ENCODE peak calls at places on chromosomes 1 and 21, in eight cellular contexts. T is HFFc6, N is MCF 10A, H is psoas muscle, Y is adrenal gland, A is right lobe of liver, G is H9, Q is OCI-LY7. W is an unnamed sample.

GRCh38 chr1:199859525-199859924 is 168.0 kb upstream of the NR5A2 start:
- DNase-seq in Y (peak), T (peak), N (peak), Q (peak), H (no peak), A (no peak), G (no peak), W (peak)

GRCh38 chr1:148353461-148354283 is 129.4 kb downstream of the PPIAL4G start:
- DNase-seq in N (peak), A (no peak), Q (no peak), G (peak), Y (no peak), H (no peak), T (peak), W (peak)

GRCh38 chr1:212526111-212526491 is 82.5 kb upstream of the ATF3 start:
- DNase-seq in A (no peak), Q (no peak), G (no peak), T (no peak), H (no peak), Y (no peak), N (no peak), W (no peak)

GRCh38 chr1:9388628-9389184 is 96.0 kb downstream of the SPSB1 start:
- DNase-seq in T (no peak), H (peak), N (peak), A (no peak), G (no peak), Y (peak), Q (no peak), W (no peak)

GRCh38 chr1:206013017-206013800 is 10.0 kb upstream of the RAB7B start:
- DNase-seq in Y (no peak), A (no peak), N (no peak), H (no peak), G (no peak), T (no peak), Q (no peak), W (no peak)

GRCh38 chr1:227185291-227185690 is 133.0 kb downstream of the CDC42BPA start:
- DNase-seq in Y (no peak), A (no peak), H (no peak), N (no peak), T (no peak), G (peak), Q (no peak), W (no peak)

GRCh38 chr1:159923203-159924024 is 1.9 kb downstream of the TAGLN2 start:
- DNase-seq in Q (peak), G (peak), Y (peak), A (peak), H (peak), T (peak), N (peak), W (peak)

GRCh38 chr1:57406428-57406827 is 17.4 kb downstream of the DAB1 start:
- DNase-seq in Q (no peak), N (no peak), T (no peak), Y (no peak), A (no peak), G (no peak), H (no peak), W (no peak)

GRCh38 chr1:23611601-23612327 is 52.5 kb upstream of the ID3 start:
- DNase-seq in N (no peak), A (no peak), G (no peak), T (no peak), Y (no peak), Q (peak), H (no peak), W (no peak)

GRCh38 chr1:225642177-225642576 is 10.7 kb downstream of the ENAH start:
- DNase-seq in Y (no peak), Q (no peak), A (no peak), N (no peak), H (no peak), G (no peak), T (no peak), W (no peak)

GRCh38 chr21:42524341-42525227 is 10.9 kb downstream of the SLC37A1 start:
- DNase-seq in T (no peak), Y (no peak), N (no peak), H (peak), A (no peak), Q (peak), G (peak), W (peak)

GRCh38 chr1:99438656-99439055 is 174.4 kb downstream of the PLPPR4 start:
- DNase-seq in A (no peak), G (no peak), Y (no peak), H (no peak), T (no peak), Q (no peak), N (no peak), W (no peak)

DNA sequence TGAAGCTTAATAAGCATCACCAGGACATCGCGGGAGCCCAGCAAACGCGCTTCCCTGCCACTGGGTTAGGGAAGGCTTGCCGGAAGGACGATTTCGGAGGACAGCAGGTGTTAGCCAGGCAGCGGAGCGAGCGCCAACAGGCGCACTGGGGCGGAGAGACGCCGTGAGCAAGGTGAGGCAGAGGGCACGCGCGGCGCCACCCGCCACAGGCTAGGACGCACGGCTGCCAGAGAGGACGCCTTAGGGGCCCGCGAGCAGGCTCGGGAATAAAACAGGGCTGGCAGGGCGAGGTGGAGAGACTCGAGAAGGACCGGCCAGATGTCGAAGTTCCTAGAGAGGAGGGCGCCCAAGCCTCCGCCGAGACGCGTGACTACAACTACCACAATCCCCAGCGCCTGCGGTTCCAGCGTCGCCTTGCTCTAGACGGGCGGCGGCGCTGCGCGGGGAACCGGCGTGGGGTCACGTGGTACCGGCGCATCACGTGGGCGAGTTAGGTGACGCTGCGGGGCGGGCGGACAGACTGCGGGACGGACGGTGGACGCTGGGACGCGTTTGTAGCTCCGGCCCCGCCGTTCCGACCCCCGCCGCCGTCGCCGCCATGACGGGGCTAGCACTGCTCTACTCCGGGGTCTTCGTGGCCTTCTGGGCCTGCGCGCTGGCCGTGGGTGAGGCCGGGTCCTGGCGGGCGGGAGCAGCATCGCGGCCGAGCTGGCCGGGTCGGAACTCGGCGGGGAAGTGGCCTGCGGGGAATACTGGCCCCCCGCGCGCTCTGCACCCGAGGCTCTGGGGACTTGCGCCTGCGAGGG is at the start of gene ATP6V0B:
- DNase-seq in Q (peak), T (peak), N (peak), H (peak), G (peak), A (peak), Y (peak), W (peak)
- TF ChIP-seq CTCF in Q (no peak), T (peak), N (no peak), H (peak), G (no peak), A (peak), Y (no peak), W (no peak)

GRCh38 chr1:210908257-210908656 is 225.7 kb downstream of the KCNH1 start:
- DNase-seq in H (no peak), Q (no peak), G (no peak), N (no peak), A (no peak), Y (no peak), T (no peak), W (no peak)
- TF ChIP-seq CTCF in H (no peak), Q (no peak), G (no peak), N (no peak), A (no peak), Y (no peak), T (no peak), W (no peak)

DNA sequence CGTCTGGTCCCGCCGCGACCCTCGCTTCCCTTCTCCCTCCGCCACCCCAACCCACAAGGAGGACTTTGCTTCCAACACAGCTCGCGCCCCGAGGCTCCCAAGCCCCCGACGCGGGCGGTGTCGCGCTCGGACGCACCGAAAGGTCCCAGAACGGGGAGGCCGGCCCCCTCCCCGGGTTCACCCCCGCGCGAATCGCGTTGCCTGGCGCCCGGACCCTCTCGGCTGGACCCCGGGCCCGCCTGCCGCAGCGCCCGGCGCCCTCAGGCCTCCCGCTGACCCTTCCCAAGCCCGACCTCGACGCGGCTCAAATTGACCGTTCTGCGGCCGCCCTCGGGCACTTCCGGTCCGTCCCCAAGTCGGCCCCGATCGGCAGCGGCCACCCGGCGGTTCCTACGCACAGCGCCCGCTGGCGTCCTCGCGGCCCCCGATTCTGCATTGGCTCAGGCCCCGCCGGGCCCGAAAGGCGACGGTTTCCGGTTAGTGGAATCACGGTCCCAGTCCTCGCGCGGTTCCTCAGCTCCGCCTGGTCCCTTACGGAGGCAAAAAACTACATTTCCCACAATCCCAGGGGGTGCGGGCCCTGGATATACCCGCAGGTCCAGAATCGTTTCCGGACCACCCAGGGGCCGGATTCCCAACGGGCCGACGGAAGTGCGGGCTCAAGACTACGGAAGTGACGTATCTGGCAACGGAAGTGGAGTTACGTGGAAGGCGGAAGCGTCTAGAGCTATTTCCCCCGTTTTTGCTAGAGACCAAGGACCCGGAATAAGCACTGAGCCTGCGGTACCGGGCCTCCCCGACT is at the start of gene AURKAIP1:
- DNase-seq in Y (peak), G (peak), A (peak), Q (peak), T (peak), N (peak), H (peak), W (peak)
- TF ChIP-seq CTCF in Y (no peak), G (peak), A (peak), Q (peak), T (peak), N (no peak), H (peak), W (peak)

GRCh38 chr1:45583264-45583665 is 576 bp upstream of the NASP start:
- DNase-seq in N (peak), Y (peak), T (peak), A (peak), Q (peak), G (peak), H (peak), W (peak)

GRCh38 chr1:45585496-45586075 is 1.7 kb downstream of the NASP start:
- DNase-seq in Q (no peak), G (no peak), T (no peak), A (no peak), H (no peak), N (no peak), Y (no peak), W (no peak)

GRCh38 chr1:45585110-45585426 is 1.2 kb downstream of the NASP start:
- DNase-seq in Q (no peak), G (no peak), Y (no peak), H (no peak), T (no peak), A (no peak), N (no peak), W (no peak)

GRCh38 chr1:45583666-45584350 is at the start of gene NASP:
- DNase-seq in N (peak), G (peak), A (peak), Q (peak), Y (peak), T (peak), H (peak), W (peak)

GRCh38 chr1:45584351-45585109 is 689 bp downstream of the NASP start:
- DNase-seq in A (peak), T (peak), Y (peak), N (peak), Q (peak), H (peak), G (peak), W (peak)
- TF ChIP-seq CTCF in A (no peak), T (no peak), Y (no peak), N (no peak), Q (peak), H (no peak), G (peak), W (peak)

GRCh38 chr21:26965567-26966359 is 1.1 kb downstream of the ADAMTS5 start:
- DNase-seq in H (peak), A (peak), N (no peak), Q (no peak), Y (no peak), G (peak), T (no peak), W (no peak)
- TF ChIP-seq CTCF in H (peak), A (peak), N (no peak), Q (no peak), Y (no peak), G (peak), T (peak), W (peak)

GRCh38 chr1:53728196-53728595 is 10.8 kb downstream of the GLIS1 start:
- DNase-seq in N (no peak), H (no peak), Y (no peak), T (no peak), A (no peak), G (no peak), Q (no peak), W (no peak)

GRCh38 chr1:53722025-53722424 is 16.9 kb downstream of the GLIS1 start:
- DNase-seq in N (peak), G (no peak), H (no peak), Y (no peak), T (no peak), A (no peak), Q (no peak), W (no peak)

GRCh38 chr1:53727461-53727860 is 11.5 kb downstream of the GLIS1 start:
- DNase-seq in T (no peak), H (no peak), A (no peak), Q (no peak), Y (no peak), G (no peak), N (no peak), W (no peak)

GRCh38 chr1:53726009-53726600 is 12.9 kb downstream of the GLIS1 start:
- DNase-seq in A (no peak), Q (no peak), T (no peak), Y (no peak), H (no peak), G (no peak), N (no peak), W (no peak)

DNA sequence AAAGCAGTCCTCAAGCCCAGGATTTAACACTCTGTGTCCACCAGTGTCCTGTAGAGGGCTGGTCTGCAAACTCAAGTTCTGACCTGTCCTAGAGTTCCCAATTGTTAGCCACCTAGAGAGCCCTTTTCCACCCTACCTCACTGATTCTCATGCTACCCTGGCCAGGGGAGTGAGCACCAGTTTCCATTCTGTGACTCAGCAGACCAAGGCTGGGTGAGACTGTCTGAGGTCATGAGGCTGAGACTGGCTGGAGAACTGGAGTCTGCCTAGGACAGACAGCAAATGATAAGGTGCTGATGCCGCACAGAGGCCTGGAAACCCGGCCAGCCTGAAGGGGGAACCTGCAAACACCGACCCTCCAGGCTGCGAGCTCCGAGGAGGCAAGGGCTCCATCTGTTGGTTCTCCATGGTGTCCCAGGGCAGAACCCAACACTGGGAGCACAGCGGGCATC is 13.7 kb downstream of the GLIS1 start:
- DNase-seq in T (no peak), H (no peak), A (no peak), Y (no peak), N (no peak), G (peak), Q (no peak), W (no peak)
- TF ChIP-seq CTCF in T (peak), H (no peak), A (no peak), Y (no peak), N (no peak), G (peak), Q (peak), W (no peak)

DNA sequence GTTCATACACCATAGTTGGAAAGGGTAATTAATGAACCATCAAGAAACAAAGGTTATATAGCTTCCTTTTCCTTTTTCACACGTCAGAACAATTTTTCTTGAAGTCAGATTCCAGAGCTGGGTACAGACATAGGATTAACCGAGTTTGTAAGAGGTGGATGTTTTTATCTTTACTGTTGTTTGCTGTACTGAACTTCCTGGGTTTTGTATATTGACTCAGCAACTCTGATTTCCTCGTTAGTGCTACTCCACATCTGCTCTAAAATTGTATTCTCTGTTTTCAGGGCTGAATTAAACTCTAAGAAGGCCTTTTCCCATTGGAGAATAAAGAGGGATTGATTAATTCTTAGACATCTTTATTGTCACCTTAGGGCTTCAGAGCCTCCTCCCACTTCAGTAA is 262.0 kb downstream of the NUF2 start:
- DNase-seq in G (no peak), T (no peak), Q (no peak), H (no peak), A (no peak), N (no peak), Y (no peak), W (no peak)
- TF ChIP-seq CTCF in G (no peak), T (no peak), Q (no peak), H (no peak), A (no peak), N (no peak), Y (no peak), W (no peak)

GRCh38 chr1:16149146-16149545 is 6.7 kb downstream of the EPHA2 start:
- DNase-seq in H (no peak), G (no peak), A (no peak), Q (no peak), N (no peak), T (no peak), Y (no peak), W (no peak)
- TF ChIP-seq CTCF in H (no peak), G (no peak), A (no peak), Q (no peak), N (no peak), T (no peak), Y (no peak), W (no peak)

GRCh38 chr1:150160964-150161626 is 11.4 kb downstream of the PLEKHO1 start:
- DNase-seq in H (no peak), A (no peak), G (no peak), Y (no peak), N (no peak), T (no peak), Q (peak), W (no peak)
- TF ChIP-seq CTCF in H (no peak), A (no peak), G (no peak), Y (no peak), N (no peak), T (no peak), Q (peak), W (no peak)

GRCh38 chr21:45383111-45383614 is 21.8 kb upstream of the COL18A1 start:
- DNase-seq in N (no peak), G (no peak), H (peak), Y (no peak), Q (no peak), T (no peak), A (no peak), W (no peak)

GRCh38 chr21:45382698-45383000 is 22.3 kb upstream of the COL18A1 start:
- DNase-seq in T (no peak), A (peak), N (no peak), G (no peak), Q (no peak), H (no peak), Y (no peak), W (no peak)

GRCh38 chr21:45384656-45385548 is 20.1 kb upstream of the COL18A1 start:
- DNase-seq in Y (no peak), A (no peak), G (no peak), H (peak), T (no peak), Q (no peak), N (no peak), W (no peak)

GRCh38 chr21:45381865-45382697 is 22.9 kb upstream of the COL18A1 start:
- DNase-seq in A (peak), G (no peak), Y (peak), N (no peak), H (peak), Q (no peak), T (no peak), W (no peak)

DNA sequence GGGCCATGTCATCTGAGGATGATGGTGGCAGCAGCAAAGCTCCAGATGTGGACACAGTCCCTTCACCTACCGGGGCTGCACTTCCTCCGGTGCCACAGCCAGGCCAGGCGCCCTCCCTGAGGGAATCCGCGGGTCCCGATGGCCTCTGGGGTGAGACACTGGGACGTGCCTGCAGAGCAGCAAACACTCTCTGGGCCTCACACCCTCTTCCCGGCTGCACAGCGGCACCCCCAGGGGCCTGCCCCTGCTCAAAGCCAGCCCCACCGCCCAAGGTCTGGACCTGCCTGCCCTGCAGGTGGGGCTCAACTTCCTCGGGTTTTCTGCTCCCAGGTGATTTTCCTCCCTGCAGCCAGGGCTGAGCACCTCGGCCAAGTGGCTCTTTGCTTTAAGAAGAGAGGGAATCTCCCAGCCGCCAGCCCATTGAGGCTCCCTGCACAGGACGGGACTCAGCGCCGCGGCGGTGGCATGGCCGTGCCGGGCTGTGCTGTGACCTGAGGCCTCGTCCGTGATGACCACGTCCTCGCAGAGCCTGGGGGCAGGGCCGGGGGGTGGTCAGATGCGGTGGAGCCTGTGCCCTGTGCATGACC is 21.3 kb upstream of the COL18A1 start:
- DNase-seq in G (peak), A (peak), T (no peak), H (peak), N (no peak), Q (no peak), Y (no peak), W (no peak)
- TF ChIP-seq CTCF in G (peak), A (no peak), T (no peak), H (no peak), N (no peak), Q (no peak), Y (no peak), W (no peak)

W was measured in HFF-Myc.